ENCODE peak calls at places on chromosomes 16 and 17, in four cellular contexts. N, V, E and I are unnamed samples.

GRCh38 chr17:6506679-6507231 is 49.6 kb downstream of the PITPNM3 start:
- DNase-seq in N (peak; percentile 87), V (peak; percentile 57), E (no peak), I (no peak)

GRCh38 chr16:85584989-85585388 is 28.1 kb upstream of the GSE1 start:
- DNase-seq in N (no peak), V (no peak), E (peak; percentile 36), I (no peak)

GRCh38 chr17:44898768-44899073 is 524 bp downstream of the EFTUD2 start:
- DNase-seq in N (no peak), V (no peak), E (no peak), I (no peak)

GRCh38 chr16:20753727-20754126 is 10.1 kb upstream of the ACSM3 start:
- DNase-seq in N (no peak), V (no peak), E (no peak), I (no peak)

GRCh38 chr17:44831270-44831770 is 1.2 kb upstream of the GJC1 start:
- DNase-seq in N (no peak), V (no peak), E (no peak), I (no peak)

GRCh38 chr16:84699147-84699711 is 571 bp upstream of the USP10 start:
- DNase-seq in N (no peak), V (no peak), E (peak; percentile 20), I (no peak)

GRCh38 chr17:27654654-27655524 is 23.9 kb downstream of the LGALS9 start:
- DNase-seq in N (peak; percentile 34), V (peak; percentile 59), E (peak; percentile 62), I (peak; percentile 47)

GRCh38 chr17:55285340-55286301 is 20.9 kb downstream of the HLF start:
- DNase-seq in N (peak; percentile 80), V (peak; percentile 90), E (peak; percentile 76), I (peak; percentile 36)

GRCh38 chr17:33674685-33675084 is 381.6 kb upstream of the ASIC2 start:
- DNase-seq in N (peak; percentile 46), V (peak; percentile 58), E (peak; percentile 82), I (peak; percentile 71)

GRCh38 chr16:23027386-23027785 is 121.9 kb downstream of the USP31 start:
- DNase-seq in N (no peak), V (no peak), E (no peak), I (no peak)

GRCh38 chr16:55444754-55445485 is 34.1 kb upstream of the MMP2 start:
- DNase-seq in N (no peak), V (no peak), E (no peak), I (no peak)

GRCh38 chr16:84673561-84673960 is 25.2 kb downstream of the KLHL36 start:
- DNase-seq in N (no peak), V (no peak), E (no peak), I (no peak)

GRCh38 chr16:81945665-81946064 is 65.6 kb downstream of the SDR42E1 start:
- DNase-seq in N (no peak), V (peak; percentile 31), E (no peak), I (no peak)

GRCh38 chr17:12966413-12966812 is 51.4 kb downstream of the ELAC2 start:
- DNase-seq in N (no peak), V (no peak), E (no peak), I (no peak)

GRCh38 chr17:46020023-46020735 is 21.1 kb downstream of the STH start:
- DNase-seq in N (no peak), V (no peak), E (no peak), I (no peak)

GRCh38 chr16:12313902-12314621 is 337.5 kb downstream of the SNX29 start:
- DNase-seq in N (no peak), V (no peak), E (no peak), I (no peak)

GRCh38 chr16:29011112-29011511 is 26.3 kb downstream of the LAT start:
- DNase-seq in N (no peak), V (no peak), E (no peak), I (no peak)

GRCh38 chr16:69921125-69921524 is 30.0 kb upstream of the CLEC18A start:
- DNase-seq in N (no peak), V (peak; percentile 39), E (no peak), I (no peak)

GRCh38 chr16:53821957-53822625 is 118.1 kb downstream of the FTO start:
- DNase-seq in N (peak; percentile 87), V (peak; percentile 85), E (no peak), I (no peak)

GRCh38 chr16:14324581-14324980 is 253.5 kb downstream of the MRTFB start:
- DNase-seq in N (peak; percentile 56), V (peak; percentile 63), E (no peak), I (no peak)

GRCh38 chr17:50173335-50173941 is 7.6 kb downstream of the SGCA start:
- DNase-seq in N (peak; percentile 18), V (peak; percentile 91), E (no peak), I (no peak)

GRCh38 chr17:68707032-68707431 is 105.9 kb upstream of the FAM20A start:
- DNase-seq in N (no peak), V (peak; percentile 65), E (no peak), I (no peak)

GRCh38 chr17:4998666-4999428 is 1.1 kb downstream of the KIF1C start:
- DNase-seq in N (no peak), V (no peak), E (no peak), I (no peak)

GRCh38 chr16:67387479-67388079 is 5.7 kb downstream of the TPPP3 start:
- DNase-seq in N (no peak), V (no peak), E (no peak), I (no peak)

GRCh38 chr16:86211265-86211664 is 299.1 kb upstream of the FOXF1 start:
- DNase-seq in N (no peak), V (no peak), E (no peak), I (no peak)

GRCh38 chr17:48100160-48100559 is 1.1 kb downstream of the CBX1 start:
- DNase-seq in N (no peak), V (peak; percentile 58), E (no peak), I (no peak)

GRCh38 chr17:14582996-14583395 is 282.1 kb downstream of the HS3ST3B1 start:
- DNase-seq in N (no peak), V (no peak), E (no peak), I (no peak)

GRCh38 chr16:53545433-53545832 is 42.4 kb upstream of the AKTIP start:
- DNase-seq in N (no peak), V (no peak), E (no peak), I (no peak)

GRCh38 chr17:31556969-31557620 is 165.6 kb downstream of the RAB11FIP4 start:
- DNase-seq in N (no peak), V (no peak), E (no peak), I (no peak)

GRCh38 chr16:684961-685696 is 995 bp upstream of the JMJD8 start:
- DNase-seq in N (no peak), V (no peak), E (no peak), I (no peak)

GRCh38 chr17:42112552-42113176 is at the start of gene DHX58:
- DNase-seq in N (peak; percentile 86), V (peak; percentile 85), E (peak; percentile 71), I (peak; percentile 60)

GRCh38 chr17:42985225-42985624 is 4.9 kb downstream of the RUNDC1 start:
- DNase-seq in N (no peak), V (no peak), E (no peak), I (no peak)

GRCh38 chr17:21275047-21275578 is 9.4 kb upstream of the MAP2K3 start:
- DNase-seq in N (no peak), V (no peak), E (peak; percentile 53), I (no peak)

GRCh38 chr16:27085182-27085581 is 18.5 kb downstream of the C16orf82 start:
- DNase-seq in N (no peak), V (no peak), E (no peak), I (no peak)

GRCh38 chr16:28494141-28494851 is at the start of gene APOBR:
- DNase-seq in N (no peak), V (no peak), E (no peak), I (no peak)

GRCh38 chr17:44266402-44267164 is 1.4 kb downstream of the SLC4A1 start:
- DNase-seq in N (no peak), V (peak; percentile 14), E (peak; percentile 23), I (no peak)

GRCh38 chr16:88119881-88120280 is 168.6 kb downstream of the BANP start:
- DNase-seq in N (no peak), V (no peak), E (no peak), I (no peak)